ENCODE peak calls at places on chromosomes 1 and 21, in six cellular contexts. U is suprapubic skin, C is esophagus muscularis mucosa, V is stomach, N is A549, D is uterus. Q is an unnamed sample.
A peak's percentile ranks its signal among the peaks of the same experiment; 100 is the strongest.

GRCh38 chr1:115545791-115546733 is 95.7 kb upstream of the VANGL1 start:
- DNase-seq in U (peak; percentile 64), C (no peak), V (peak; percentile 40), N (peak; percentile 79), D (peak; percentile 25), Q (peak; percentile 14)

GRCh38 chr1:33089457-33089856 is 8.5 kb downstream of the AZIN2 start:
- DNase-seq in U (no peak), C (no peak), V (no peak), N (no peak), D (no peak), Q (no peak)

GRCh38 chr21:28745131-28746055 is 247.3 kb downstream of the LTN1 start:
- DNase-seq in U (peak; percentile 81), C (no peak), V (peak; percentile 66), N (peak; percentile 81), D (peak; percentile 73), Q (peak; percentile 80)

GRCh38 chr1:145999321-146000024 is 3.1 kb upstream of the TXNIP start:
- DNase-seq in U (peak; percentile 65), C (no peak), V (peak; percentile 65), N (no peak), D (peak; percentile 67), Q (no peak)

GRCh38 chr1:17700981-17701870 is 53.9 kb upstream of the ACTL8 start:
- DNase-seq in U (no peak), C (no peak), V (no peak), N (no peak), D (no peak), Q (no peak)

GRCh38 chr1:6635161-6635909 is 10.7 kb downstream of the THAP3 start:
- DNase-seq in U (no peak), C (no peak), V (no peak), N (no peak), D (no peak), Q (no peak)

GRCh38 chr1:14429577-14429976 is 168.9 kb upstream of the KAZN start:
- DNase-seq in U (no peak), C (no peak), V (no peak), N (no peak), D (no peak), Q (no peak)

GRCh38 chr1:167661527-167662436 is 31.8 kb downstream of the RCSD1 start:
- DNase-seq in U (no peak), C (no peak), V (no peak), N (peak; percentile 71), D (no peak), Q (no peak)

GRCh38 chr1:201450721-201451291 is 18.2 kb downstream of the PHLDA3 start:
- DNase-seq in U (no peak), C (no peak), V (no peak), N (no peak), D (peak; percentile 84), Q (peak; percentile 70)

GRCh38 chr1:39238476-39238875 is 34.0 kb downstream of the MACF1 start:
- DNase-seq in U (no peak), C (no peak), V (no peak), N (no peak), D (peak; percentile 36), Q (no peak)

GRCh38 chr1:167880570-167880969 is 33.4 kb downstream of the ADCY10 start:
- DNase-seq in U (no peak), C (no peak), V (no peak), N (no peak), D (no peak), Q (no peak)

GRCh38 chr1:232283864-232284263 is 346.1 kb downstream of the SIPA1L2 start:
- DNase-seq in U (no peak), C (no peak), V (no peak), N (no peak), D (no peak), Q (peak; percentile 89)

GRCh38 chr1:156889802-156890585 is 3.5 kb upstream of the PEAR1 start:
- DNase-seq in U (peak; percentile 82), C (peak; percentile 96), V (peak; percentile 85), N (peak; percentile 87), D (peak; percentile 81), Q (peak; percentile 74)

GRCh38 chr21:34580181-34580700 is 34.7 kb downstream of the RCAN1 start:
- DNase-seq in U (no peak), C (no peak), V (peak; percentile 59), N (no peak), D (no peak), Q (no peak)

GRCh38 chr1:236963920-236964319 is 40.3 kb downstream of the MT1HL1 start:
- DNase-seq in U (no peak), C (no peak), V (no peak), N (no peak), D (no peak), Q (no peak)

DNA sequence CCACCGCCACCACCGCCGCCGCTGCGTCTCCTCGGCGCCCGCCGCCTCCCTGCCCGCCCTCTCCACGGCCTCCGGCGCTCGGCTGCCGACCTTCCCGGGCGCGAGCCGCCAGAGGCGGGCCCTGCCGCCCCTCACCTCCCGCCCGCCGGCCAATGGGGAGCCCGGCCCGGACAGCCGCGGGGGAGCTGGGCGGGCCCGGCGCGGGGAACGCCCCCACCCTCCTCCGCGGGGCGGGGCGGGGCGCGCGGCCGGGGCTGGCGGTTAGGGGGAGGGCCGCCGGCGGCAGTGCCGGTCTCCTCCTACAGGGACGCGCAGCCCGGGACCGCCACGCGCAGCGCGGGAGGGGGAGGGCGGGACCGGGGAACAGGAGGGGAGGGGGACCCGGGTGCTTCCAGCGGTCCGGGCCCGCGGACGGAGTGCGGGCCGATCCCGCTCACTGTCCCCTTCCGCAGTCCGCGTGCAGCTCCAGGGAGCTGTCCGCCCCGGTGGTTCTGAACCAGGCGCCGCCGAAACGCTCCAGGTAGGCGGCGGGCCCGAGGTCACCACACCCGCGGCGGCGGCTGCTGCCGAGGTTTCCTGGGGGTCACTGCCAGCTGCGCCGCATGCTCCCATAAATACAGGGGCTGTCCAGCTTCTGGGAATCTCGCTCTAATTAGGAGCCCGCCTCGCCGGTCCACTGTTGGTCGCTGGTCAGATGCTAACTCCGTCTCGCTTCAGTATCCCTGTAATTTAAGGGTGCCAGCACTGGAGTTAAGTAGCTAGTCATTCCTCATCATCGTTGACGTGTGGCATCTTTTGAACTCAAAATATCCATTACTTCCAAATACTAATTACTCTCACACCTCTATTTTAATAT is at the start of gene PGBD5:
- DNase-seq in U (peak; percentile 68), C (peak; percentile 86), V (peak; percentile 77), N (peak; percentile 52), D (peak; percentile 37), Q (peak; percentile 86)
- TF ChIP-seq POLR2A in U (no peak), C (no peak), V (no peak), N (no peak), D (no peak), Q (peak; percentile 32)

DNA sequence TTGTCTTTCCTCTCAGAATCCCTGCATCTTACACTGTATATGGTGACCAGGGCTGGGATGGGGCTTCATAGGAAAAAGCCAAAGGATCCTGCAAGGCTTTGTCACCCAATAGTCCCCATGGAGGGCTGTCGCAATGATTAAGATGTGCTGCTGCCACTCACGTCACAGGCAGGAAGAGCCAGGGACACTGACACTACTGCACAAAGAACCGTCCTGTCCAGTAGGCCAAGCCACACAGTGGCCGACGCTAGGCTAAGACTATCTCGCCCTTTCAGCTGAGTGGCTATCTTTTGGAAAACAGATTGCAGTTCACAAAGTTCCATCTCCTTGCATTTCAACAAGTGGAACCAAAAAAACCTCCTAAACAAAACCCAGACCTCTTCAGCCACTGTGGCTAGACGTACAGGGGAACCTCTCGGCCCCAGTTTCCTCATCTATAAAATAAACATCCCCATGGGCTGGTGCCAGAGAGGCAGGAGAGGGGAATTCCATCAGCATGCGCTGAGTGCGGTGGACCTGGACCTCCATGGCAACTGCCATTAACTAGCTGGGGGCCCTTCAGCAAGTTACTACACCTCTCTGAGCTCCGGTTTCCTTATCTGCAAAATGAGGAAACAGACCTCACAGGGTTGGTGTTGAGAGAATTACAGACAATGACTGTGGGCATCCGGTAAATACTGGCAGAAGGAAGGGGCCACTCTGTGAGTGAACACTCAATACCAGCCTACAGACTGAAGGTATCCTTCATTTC is 8.7 kb downstream of the CAPZB start:
- DNase-seq in U (no peak), C (no peak), V (no peak), N (no peak), D (no peak), Q (peak; percentile 82)
- H3K4me3 ChIP-seq in U (peak overlapping the region; percentile 4), C (no peak overlapping the region), V (peak overlapping the region; percentile 7), N (no peak overlapping the region), D (no peak overlapping the region), Q (peak overlapping the region; percentile 17)

GRCh38 chr1:222970711-222971110 is 155.9 kb downstream of the DISP1 start:
- DNase-seq in U (no peak), C (no peak), V (no peak), N (no peak), D (no peak), Q (no peak)

GRCh38 chr1:222976453-222976852 is 161.6 kb downstream of the DISP1 start:
- DNase-seq in U (no peak), C (no peak), V (no peak), N (no peak), D (no peak), Q (no peak)

GRCh38 chr1:222974496-222974895 is 159.7 kb downstream of the DISP1 start:
- DNase-seq in U (no peak), C (no peak), V (no peak), N (no peak), D (no peak), Q (peak; percentile 1)

GRCh38 chr1:222975472-222976122 is 160.8 kb downstream of the DISP1 start:
- DNase-seq in U (no peak), C (no peak), V (no peak), N (no peak), D (no peak), Q (no peak)

GRCh38 chr1:222973561-222973960 is 158.7 kb downstream of the DISP1 start:
- DNase-seq in U (no peak), C (no peak), V (no peak), N (no peak), D (no peak), Q (no peak)
- TF ChIP-seq CTCF in U (no peak), C (no peak), V (no peak), N (no peak), D (no peak), Q (no peak)

DNA sequence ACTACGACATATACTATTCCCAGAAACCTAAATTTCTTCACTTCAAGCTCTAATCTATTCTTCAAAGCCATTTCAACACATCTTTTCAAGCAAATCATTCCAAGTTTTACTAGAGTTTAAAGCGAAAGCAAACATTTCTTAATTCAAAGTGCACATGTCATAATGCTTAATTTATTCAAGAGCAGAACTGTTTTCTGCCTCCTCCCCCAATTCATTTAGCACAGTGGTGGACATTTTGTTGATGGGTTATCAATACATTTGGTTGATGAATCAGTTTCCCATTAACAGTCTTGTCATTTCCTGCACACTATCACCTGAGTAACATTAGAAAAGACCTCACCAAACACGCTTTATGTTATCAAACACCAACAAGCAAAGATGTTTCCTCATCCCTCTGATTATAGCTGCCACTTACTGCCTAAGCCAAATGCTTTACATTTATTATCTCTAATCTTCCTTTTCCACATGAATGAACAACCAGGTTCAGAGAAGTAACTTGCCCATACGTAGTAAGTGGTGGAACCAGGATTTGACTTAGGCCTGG is 2.0 kb downstream of the SRSF4 start:
- DNase-seq in U (no peak), C (no peak), V (no peak), N (no peak), D (no peak), Q (no peak)
- TF ChIP-seq POLR2A in U (no peak), C (no peak), V (no peak), N (no peak), D (no peak), Q (no peak)

Q was measured in NB4.